ENCODE peak calls at places on chromosomes 7 and 10, in seven cellular contexts. W is hippocampal formation, S is upper lobe of right lung, E is NCI-H510A treated with DMSO at 0.1 percent for 48 hours, Q is neural progenitor cell, J is neural crest cell, B is H1. P is an unnamed sample.
A peak's percentile ranks its signal among the peaks of the same experiment; 100 is the strongest.

GRCh38 chr10:58701398-58702135 is 188.9 kb downstream of the BICC1 start:
- DNase-seq in S (no peak), Q (no peak), E (no peak), B (no peak), W (no peak), J (no peak), P (peak; percentile 94)

GRCh38 chr7:129134356-129134972 is 10.0 kb upstream of the TSPAN33 start:
- DNase-seq in Q (no peak), S (no peak), B (no peak), W (no peak), E (no peak), J (no peak), P (no peak)

GRCh38 chr10:88162852-88163251 is 299.4 kb downstream of the PTEN start:
- DNase-seq in S (no peak), Q (no peak), E (no peak), J (no peak), W (no peak), B (no peak), P (no peak)

GRCh38 chr7:101614939-101615302 is 14.2 kb downstream of the MYL10 start:
- DNase-seq in J (no peak), S (no peak), Q (no peak), W (no peak), E (no peak), B (no peak), P (no peak)

GRCh38 chr7:155680124-155680523 is 35.7 kb downstream of the RBM33 start:
- DNase-seq in J (no peak), Q (no peak), S (no peak), E (no peak), W (no peak), B (no peak), P (no peak)

GRCh38 chr7:16851829-16852228 is 30.0 kb downstream of the AGR3 start:
- DNase-seq in B (no peak), J (no peak), Q (peak; percentile 4), E (no peak), S (no peak), W (no peak), P (no peak)

GRCh38 chr10:73591935-73592699 is 975 bp upstream of the USP54 start:
- DNase-seq in W (peak; percentile 86), E (peak; percentile 82), J (peak; percentile 21), Q (peak; percentile 57), S (peak; percentile 71), B (peak; percentile 66), P (peak; percentile 34)

GRCh38 chr10:68083953-68084352 is 8.9 kb upstream of the HERC4 start:
- DNase-seq in S (no peak), E (no peak), W (no peak), J (no peak), Q (no peak), B (no peak), P (no peak)

GRCh38 chr10:96612052-96612830 is 25.4 kb upstream of the TM9SF3 start:
- DNase-seq in B (no peak), W (no peak), Q (no peak), J (no peak), E (peak; percentile 33), S (no peak), P (no peak)

GRCh38 chr10:18822156-18822555 is 162.9 kb downstream of the ARL5B start:
- DNase-seq in E (no peak), B (no peak), J (peak; percentile 32), S (no peak), Q (peak; percentile 73), W (no peak), P (no peak)

P was measured in BJ.